ENCODE peak calls at places on chromosomes 1 and 21, in seven cellular contexts. U is epithelial cell of proximal tubule; P is kidney epithelial cell; M is mucosa of descending colon; Y is fibroblast of pulmonary artery; Z is CD8-positive, alpha-beta T cell; J is A549. I is an unnamed sample.

GRCh38 chr1:184298321-184299052 is 88.3 kb upstream of the C1orf21 start:
- DNase-seq in P (no peak), Z (no peak), Y (no peak), J (no peak), U (no peak), M (no peak), I (no peak)

GRCh38 chr1:53122194-53122846 is 20.1 kb downstream of the SLC1A7 start:
- DNase-seq in Z (no peak), M (no peak), J (no peak), Y (peak), P (no peak), U (no peak), I (no peak)

GRCh38 chr21:41166947-41167346 is 1.0 kb upstream of the BACE2 start:
- DNase-seq in Z (no peak), U (no peak), J (no peak), M (no peak), P (no peak), Y (no peak), I (no peak)

GRCh38 chr21:31530918-31531705 is 128.4 kb upstream of the SOD1 start:
- DNase-seq in J (no peak), P (no peak), Y (no peak), Z (no peak), M (peak), U (no peak), I (no peak)

GRCh38 chr1:228273720-228274451 is 66.0 kb downstream of the OBSCN start:
- DNase-seq in M (peak), Y (no peak), J (no peak), U (no peak), P (no peak), Z (no peak), I (no peak)

GRCh38 chr1:32178380-32179192 is 889 bp upstream of the TXLNA start:
- DNase-seq in Z (no peak), U (no peak), M (no peak), P (no peak), J (no peak), Y (no peak), I (no peak)

GRCh38 chr1:13430495-13430894 is 20.2 kb downstream of the PRAMEF20 start:
- DNase-seq in Y (no peak), M (no peak), P (no peak), Z (no peak), J (no peak), U (no peak), I (no peak)

GRCh38 chr1:74766579-74766978 is 33.6 kb downstream of the TYW3 start:
- DNase-seq in P (no peak), J (no peak), U (no peak), Z (no peak), Y (no peak), M (no peak), I (no peak)

GRCh38 chr21:41167348-41168342 is at the start of gene BACE2:
- DNase-seq in Z (no peak), M (peak), U (no peak), P (no peak), J (peak), Y (peak), I (no peak)

GRCh38 chr1:151773698-151774097 is 10.4 kb upstream of the MRPL9 start:
- DNase-seq in U (peak), M (no peak), Y (peak), J (no peak), Z (no peak), P (peak), I (peak)

GRCh38 chr21:45591619-45592207 is 49.5 kb upstream of the SLC19A1 start:
- DNase-seq in J (no peak), M (no peak), P (no peak), Y (no peak), U (no peak), Z (no peak), I (no peak)

GRCh38 chr1:64097859-64098258 is 105.6 kb upstream of the UBE2U start:
- DNase-seq in Z (no peak), Y (no peak), J (no peak), P (no peak), U (no peak), M (no peak), I (no peak)

GRCh38 chr21:44785620-44786344 is 15.8 kb downstream of the UBE2G2 start:
- DNase-seq in M (no peak), Y (peak), P (no peak), U (no peak), J (no peak), Z (no peak), I (no peak)

GRCh38 chr21:43196789-43197188 is 28.0 kb downstream of the CRYAA start:
- DNase-seq in M (peak), P (no peak), U (no peak), J (no peak), Z (no peak), Y (peak), I (peak)

GRCh38 chr21:46585191-46585953 is 19.5 kb downstream of the S100B start:
- DNase-seq in Y (no peak), M (no peak), U (no peak), Z (no peak), J (no peak), P (no peak), I (no peak)

GRCh38 chr1:91511386-91511785 is 10.7 kb downstream of the CDC7 start:
- DNase-seq in M (no peak), J (peak), U (no peak), Y (peak), P (no peak), Z (no peak), I (no peak)

GRCh38 chr1:51575406-51576084 is 41.3 kb upstream of the OSBPL9 start:
- DNase-seq in M (no peak), Y (peak), U (no peak), P (no peak), Z (no peak), J (no peak), I (no peak)

GRCh38 chr1:7921766-7922165 is 18.9 kb downstream of the TNFRSF9 start:
- DNase-seq in U (no peak), Z (no peak), P (no peak), M (no peak), J (no peak), Y (no peak), I (no peak)

GRCh38 chr21:29403922-29404538 is 105.3 kb downstream of the BACH1 start:
- DNase-seq in U (no peak), J (peak), Z (no peak), P (no peak), Y (no peak), M (no peak), I (no peak)

GRCh38 chr1:74913978-74914377 is 181.0 kb downstream of the TYW3 start:
- DNase-seq in Z (no peak), Y (no peak), P (no peak), U (no peak), M (no peak), J (no peak), I (no peak)

GRCh38 chr1:167107456-167107855 is 13.6 kb downstream of the STYXL2 start:
- DNase-seq in J (no peak), Y (no peak), Z (no peak), P (no peak), U (peak), M (no peak), I (no peak)

GRCh38 chr21:23853796-23854379 is 1753.4 kb downstream of the MRPL39 start:
- DNase-seq in J (peak), U (no peak), Z (no peak), Y (peak), P (no peak), M (no peak), I (no peak)

DNA sequence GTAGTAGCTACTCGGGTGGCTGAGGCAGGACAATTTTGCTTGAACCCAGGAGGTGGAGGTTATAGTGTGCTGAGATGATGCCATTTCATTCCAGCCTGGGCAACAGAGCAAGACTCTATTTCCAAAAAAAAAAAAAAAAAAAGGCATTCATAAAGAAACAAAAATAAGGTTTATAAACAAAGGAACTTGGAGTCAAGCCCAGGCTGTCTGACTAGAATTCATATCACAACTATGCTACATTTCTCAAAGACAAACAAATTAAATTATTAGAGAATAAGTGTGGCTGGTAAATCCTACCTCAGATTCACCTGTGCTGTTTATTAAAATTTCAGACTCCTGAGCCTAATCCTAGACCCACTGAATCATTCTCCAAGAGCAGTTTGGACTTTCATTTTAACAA is 4.2 kb downstream of the GCLM start:
- DNase-seq in Y (peak), J (no peak), Z (no peak), M (no peak), U (no peak), P (no peak), I (no peak)
- H3K4me3 ChIP-seq in Y (no peak), J (peak), Z (no peak), M (no peak), U (no peak), P (no peak), I (no peak)

DNA sequence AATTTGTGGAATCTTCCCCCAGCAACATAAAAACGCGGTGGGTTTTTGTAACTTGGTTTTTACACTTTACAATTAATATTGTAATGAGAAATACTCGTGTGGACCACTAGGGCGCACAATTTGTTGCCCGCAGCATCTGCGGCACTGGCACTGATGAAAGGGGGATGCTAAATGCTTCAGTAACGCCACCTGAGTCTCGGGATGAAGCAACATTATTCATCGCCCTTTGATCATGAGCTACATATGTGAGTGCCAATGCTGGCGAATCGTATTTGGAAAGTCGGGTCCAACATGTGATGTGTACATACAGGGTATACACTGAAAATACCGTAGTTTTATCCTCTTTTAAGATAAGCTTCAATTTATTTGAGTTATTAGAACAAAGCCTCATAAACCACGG is 34.2 kb upstream of the COX20 start:
- DNase-seq in J (peak), P (no peak), Y (peak), M (no peak), Z (no peak), U (no peak), I (no peak)
- TF ChIP-seq CTCF in J (peak), P (peak), Y (peak), M (no peak), Z (peak), U (peak), I (peak)

DNA sequence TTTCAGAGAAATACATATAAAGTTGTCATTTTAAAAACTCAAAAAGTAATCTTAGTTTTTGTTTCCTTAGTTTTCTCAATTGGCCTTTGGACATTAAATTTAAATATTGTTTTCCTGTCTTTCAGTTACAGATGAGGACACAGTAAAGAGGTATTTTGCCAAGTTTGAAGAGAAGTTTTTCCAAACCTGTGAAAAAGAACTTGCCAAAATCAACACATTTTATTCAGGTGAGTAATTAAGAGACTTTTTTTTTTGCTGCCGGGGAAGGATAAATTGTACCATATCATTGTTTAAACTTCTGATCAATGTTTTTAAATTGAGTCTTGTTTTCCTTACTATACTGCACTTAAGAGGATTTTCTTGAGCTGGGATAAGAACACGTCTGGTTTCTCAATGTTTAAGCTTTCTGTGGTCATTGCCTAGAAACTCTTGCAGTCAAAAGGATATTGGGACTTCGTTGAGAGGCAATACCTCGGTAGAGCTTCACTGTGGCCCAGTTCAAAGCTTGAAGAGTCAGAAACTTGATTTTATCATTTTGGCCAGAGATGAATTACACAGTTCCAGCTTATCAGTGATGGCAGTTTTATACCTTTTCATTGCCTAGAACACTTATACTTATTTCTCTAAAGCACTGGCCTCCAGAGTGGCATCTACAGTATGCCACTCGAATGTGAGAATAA is 124.9 kb upstream of the KIAA1614 start:
- DNase-seq in U (no peak), M (no peak), J (no peak), Y (no peak), Z (no peak), P (no peak), I (no peak)
- H3K4me3 ChIP-seq in U (no peak), M (no peak), J (no peak), Y (no peak), Z (no peak), P (no peak), I (no peak)

GRCh38 chr1:17966341-17966740 is 141.3 kb upstream of the IGSF21 start:
- DNase-seq in M (no peak), P (no peak), Z (no peak), Y (no peak), U (no peak), J (no peak), I (no peak)

GRCh38 chr1:17970757-17971156 is 136.8 kb upstream of the IGSF21 start:
- DNase-seq in M (no peak), Y (no peak), P (no peak), J (no peak), U (no peak), Z (no peak), I (no peak)

GRCh38 chr1:17965515-17966100 is 142.0 kb upstream of the IGSF21 start:
- DNase-seq in Z (no peak), Y (no peak), J (no peak), U (no peak), M (no peak), P (no peak), I (no peak)

GRCh38 chr1:17967623-17968022 is 140.0 kb upstream of the IGSF21 start:
- DNase-seq in J (no peak), U (no peak), Z (no peak), M (no peak), P (no peak), Y (no peak), I (no peak)
- TF ChIP-seq CTCF in J (no peak), U (no peak), Z (no peak), M (no peak), P (no peak), Y (no peak), I (no peak)

DNA sequence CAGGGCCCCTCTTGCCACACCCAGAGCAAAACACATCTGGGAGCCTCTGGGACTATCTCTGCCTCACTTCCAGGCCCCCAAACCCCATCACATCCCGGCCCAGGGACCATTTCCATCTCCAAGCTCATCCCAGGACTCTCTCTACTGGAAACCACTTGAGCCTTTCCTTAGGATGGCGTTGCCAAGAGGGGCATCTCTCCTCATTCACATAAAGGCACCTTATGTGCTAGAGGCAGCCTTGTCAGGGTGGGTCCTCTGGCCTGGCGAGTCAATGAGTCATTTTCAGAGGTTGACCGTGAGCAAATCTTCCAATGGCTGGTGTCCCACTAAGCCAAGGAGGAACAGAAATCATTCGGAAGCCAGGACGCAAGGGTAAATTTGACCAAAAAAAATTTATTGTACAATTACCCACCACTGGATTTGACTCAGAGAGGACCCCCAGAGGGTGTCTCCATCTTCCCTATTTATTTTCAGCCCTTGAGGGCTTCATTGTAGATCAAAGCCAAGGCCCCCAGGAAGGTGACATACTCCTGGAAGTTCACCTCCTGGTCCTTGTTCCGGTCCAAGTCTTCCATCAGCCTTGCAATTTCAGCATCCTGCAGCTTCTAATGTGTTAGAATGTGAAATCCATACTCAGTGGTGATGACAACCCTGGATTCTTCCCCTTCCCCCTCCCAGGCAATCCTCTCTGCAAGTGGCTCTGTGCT is 1.4 kb downstream of the S100A6 start:
- DNase-seq in Y (no peak), M (no peak), J (peak), Z (no peak), P (no peak), U (no peak), I (no peak)
- H3K4me3 ChIP-seq in Y (peak), M (peak), J (peak), Z (peak), P (peak), U (peak), I (peak)

DNA sequence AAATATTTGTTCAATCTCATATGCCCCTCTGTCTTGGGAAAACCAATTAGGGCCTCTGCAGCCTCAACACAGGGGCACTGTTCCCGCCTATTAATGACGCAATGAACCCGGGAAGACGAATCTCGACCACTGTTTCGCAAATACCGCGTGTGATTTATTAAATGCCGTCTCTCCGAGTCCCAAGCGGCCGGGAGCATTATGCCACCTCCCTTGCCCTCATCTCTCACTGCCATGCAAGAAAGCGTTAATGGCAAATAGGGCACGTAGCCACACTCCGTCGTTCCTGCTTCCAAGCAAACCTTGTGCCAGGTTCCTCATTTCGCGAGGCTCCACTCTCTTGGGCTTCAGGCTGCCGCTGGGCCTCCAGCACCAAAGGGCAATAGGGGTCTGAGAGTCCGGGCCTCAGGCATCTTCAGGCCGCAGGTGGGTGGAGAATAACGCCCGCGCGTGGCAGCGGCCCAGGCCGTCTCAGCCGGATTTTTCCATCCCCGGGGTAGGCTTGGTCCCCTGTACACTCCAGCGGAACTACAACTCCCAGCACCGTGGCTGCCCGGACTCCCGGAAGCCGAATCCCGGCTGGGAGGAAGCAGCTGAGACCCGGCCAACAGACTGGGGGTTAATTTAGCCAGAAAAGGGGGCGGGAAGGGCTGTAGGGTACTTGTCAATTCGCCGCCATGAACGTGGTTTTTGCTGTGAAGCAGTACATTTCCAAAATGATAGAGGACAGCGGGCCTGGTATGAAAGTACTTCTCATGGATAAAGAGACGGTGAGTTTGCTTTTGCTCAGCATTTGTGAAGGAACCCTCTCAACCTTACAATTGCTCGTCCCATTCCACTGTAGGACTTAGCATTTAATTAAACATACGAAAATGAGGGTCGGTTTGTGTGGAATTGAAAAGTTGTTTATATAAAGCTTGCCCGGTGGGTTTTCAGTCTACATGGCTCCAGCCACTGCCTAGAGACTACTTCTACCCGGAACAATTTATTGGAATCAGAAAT is at the start of gene VPS45:
- DNase-seq in J (peak), M (peak), Z (peak), U (peak), Y (peak), P (peak), I (peak)
- TF ChIP-seq CTCF in J (no peak), M (no peak), Z (no peak), U (peak), Y (no peak), P (peak), I (no peak)

GRCh38 chr1:201288007-201288406 is 4.7 kb downstream of the PKP1 start:
- DNase-seq in Y (no peak), M (no peak), P (no peak), J (no peak), U (no peak), Z (no peak), I (no peak)

GRCh38 chr1:201288765-201289164 is 5.5 kb downstream of the PKP1 start:
- DNase-seq in M (no peak), U (no peak), Z (no peak), J (no peak), P (no peak), Y (no peak), I (no peak)

GRCh38 chr1:201291917-201292316 is 8.6 kb downstream of the PKP1 start:
- DNase-seq in Y (no peak), M (no peak), J (no peak), Z (no peak), U (no peak), P (no peak), I (no peak)

GRCh38 chr1:201286445-201286844 is 3.1 kb downstream of the PKP1 start:
- DNase-seq in J (no peak), Z (no peak), P (no peak), M (no peak), U (no peak), Y (no peak), I (no peak)

DNA sequence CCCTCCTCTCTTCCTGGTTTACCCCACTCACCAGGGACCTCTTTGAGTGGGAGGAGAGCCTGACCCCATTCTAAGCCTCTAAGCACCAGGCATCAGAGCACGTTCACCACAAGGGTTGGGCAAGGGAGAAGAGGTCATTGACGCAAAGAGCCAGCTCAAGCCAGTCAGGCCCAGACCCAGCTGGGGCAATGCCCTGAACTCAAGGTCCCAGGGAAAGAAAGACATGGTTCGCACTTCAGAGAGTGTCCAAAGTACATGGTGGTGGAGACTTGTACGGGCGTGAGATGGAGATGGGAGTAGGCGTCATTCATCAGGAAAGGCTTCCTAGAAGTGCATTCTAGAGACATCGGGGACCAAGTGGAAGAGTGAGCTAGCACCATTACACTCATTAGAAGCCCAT is 7.2 kb downstream of the PKP1 start:
- DNase-seq in J (no peak), Z (no peak), U (no peak), Y (no peak), P (no peak), M (no peak), I (no peak)
- H3K4me3 ChIP-seq in J (no peak), Z (no peak), U (no peak), Y (no peak), P (no peak), M (no peak), I (no peak)